ENCODE peak calls at places on chromosomes 12 and 14, in four cellular contexts. Y is IMR-90, X is neural progenitor cell, Q is osteoblast. V is an unnamed sample.

GRCh38 chr14:95033851-95034622 is 123.3 kb downstream of the DICER1 start:
- DNase-seq in X (no peak), Q (no peak), Y (no peak), V (no peak)

GRCh38 chr12:46506961-46507360 is 134.4 kb upstream of the SLC38A2 start:
- DNase-seq in X (no peak), Y (no peak), Q (no peak), V (no peak)

GRCh38 chr12:122437656-122438121 is 15.2 kb upstream of the CLIP1 start:
- DNase-seq in Y (peak), X (no peak), Q (peak), V (no peak)

GRCh38 chr14:93537962-93538361 is 107.2 kb downstream of the UNC79 start:
- DNase-seq in Q (no peak), X (no peak), Y (no peak), V (no peak)

GRCh38 chr14:105484069-105484996 is 2.4 kb upstream of the CRIP1 start:
- DNase-seq in X (peak), Y (no peak), Q (no peak), V (no peak)

GRCh38 chr14:101889898-101890297 is 74.5 kb upstream of the DYNC1H1 start:
- DNase-seq in Q (no peak), Y (no peak), X (no peak), V (no peak)

GRCh38 chr14:57991353-57991752 is 125.5 kb upstream of the SLC35F4 start:
- DNase-seq in X (no peak), Y (no peak), Q (no peak), V (no peak)

GRCh38 chr12:99984271-99985128 is at the start of gene ANKS1B:
- DNase-seq in Y (peak), X (peak), Q (peak), V (peak)

GRCh38 chr14:64704743-64705405 is 650 bp downstream of the PLEKHG3 start:
- DNase-seq in Y (peak), Q (peak), X (peak), V (peak)

GRCh38 chr14:55846852-55847471 is 267.0 kb downstream of the KTN1 start:
- DNase-seq in X (no peak), Q (peak), Y (peak), V (no peak)

GRCh38 chr14:49553892-49554291 is 32.3 kb downstream of the RPS29 start:
- DNase-seq in Q (no peak), Y (no peak), X (no peak), V (no peak)

GRCh38 chr14:51828017-51828797 is 32.2 kb upstream of the GNG2 start:
- DNase-seq in Y (peak), Q (peak), X (peak), V (no peak)

GRCh38 chr14:101083564-101084435 is 180.3 kb upstream of the RTL1 start:
- DNase-seq in Y (no peak), Q (no peak), X (peak), V (no peak)

GRCh38 chr14:78764240-78764639 is 594.1 kb downstream of the NRXN3 start:
- DNase-seq in Q (no peak), Y (peak), X (no peak), V (no peak)

GRCh38 chr14:32450919-32451675 is 122.0 kb downstream of the AKAP6 start:
- DNase-seq in Y (no peak), X (no peak), Q (no peak), V (no peak)

GRCh38 chr14:48333221-48333910 is 658.0 kb upstream of the MDGA2 start:
- DNase-seq in X (no peak), Y (no peak), Q (no peak), V (no peak)

GRCh38 chr12:13223176-13223806 is 26.8 kb downstream of the EMP1 start:
- DNase-seq in X (no peak), Y (peak), Q (peak), V (no peak)

GRCh38 chr12:89372584-89373370 is 20.5 kb upstream of the DUSP6 start:
- DNase-seq in X (no peak), Y (no peak), Q (no peak), V (no peak)

GRCh38 chr12:97837401-97837800 is 374.8 kb downstream of the RMST start:
- DNase-seq in X (no peak), Q (no peak), Y (no peak), V (no peak)

GRCh38 chr12:6041891-6042290 is 82.6 kb downstream of the VWF start:
- DNase-seq in X (no peak), Y (peak), Q (peak), V (no peak)

GRCh38 chr12:26109343-26109841 is 15.4 kb downstream of the BHLHE41 start:
- DNase-seq in X (no peak), Y (peak), Q (no peak), V (no peak)

GRCh38 chr12:21521541-21521940 is 4.6 kb upstream of the SPX start:
- DNase-seq in Y (no peak), Q (no peak), X (no peak), V (no peak)

GRCh38 chr14:51872396-51872795 is 12.0 kb downstream of the GNG2 start:
- DNase-seq in Y (no peak), Q (no peak), X (no peak), V (peak)

GRCh38 chr14:53450871-53451270 is 297.7 kb upstream of the DDHD1 start:
- DNase-seq in X (no peak), Q (no peak), Y (no peak), V (no peak)

GRCh38 chr14:100692859-100693558 is 33.7 kb upstream of the DLK1 start:
- DNase-seq in Y (peak), Q (peak), X (no peak), V (no peak)

GRCh38 chr12:41250748-41251147 is 62.6 kb downstream of the PDZRN4 start:
- DNase-seq in X (no peak), Y (no peak), Q (no peak), V (no peak)

GRCh38 chr12:124917135-124917840 is 2.8 kb upstream of the UBC start:
- DNase-seq in Y (peak), Q (peak), X (peak), V (peak)

GRCh38 chr12:132657004-132657727 is 30.0 kb downstream of the POLE start:
- DNase-seq in Y (no peak), Q (no peak), X (no peak), V (no peak)

GRCh38 chr12:113299619-113300237 is 35.2 kb downstream of the SLC8B1 start:
- DNase-seq in Y (peak), X (peak), Q (peak), V (peak)

GRCh38 chr12:6461401-6462233 is 8.9 kb downstream of the VAMP1 start:
- DNase-seq in X (no peak), Y (peak), Q (no peak), V (no peak)

GRCh38 chr14:20546877-20547276 is 14.0 kb downstream of the RNASE9 start:
- DNase-seq in Y (no peak), Q (no peak), X (no peak), V (no peak)

GRCh38 chr14:77849711-77850110 is 49.8 kb downstream of the ADCK1 start:
- DNase-seq in X (no peak), Q (no peak), Y (peak), V (no peak)

GRCh38 chr14:100100032-100100405 is 34.8 kb downstream of the EVL start:
- DNase-seq in Y (no peak), X (no peak), Q (no peak), V (no peak)

GRCh38 chr14:31059152-31059924 is 33.2 kb upstream of the STRN3 start:
- DNase-seq in Q (no peak), X (peak), Y (peak), V (no peak)

GRCh38 chr12:114384746-114385145 is 21.2 kb downstream of the TBX5 start:
- DNase-seq in Y (no peak), Q (no peak), X (no peak), V (no peak)

GRCh38 chr12:110744697-110745264 is 2.1 kb upstream of the PPP1CC start:
- DNase-seq in Q (no peak), X (peak), Y (no peak), V (peak)

GRCh38 chr14:64388533-64389243 is 535 bp downstream of the MTHFD1 start:
- DNase-seq in Y (peak), X (peak), Q (peak), V (peak)

GRCh38 chr12:15534870-15535269 is 212.6 kb downstream of the PTPRO start:
- DNase-seq in Y (peak), Q (no peak), X (no peak), V (no peak)

GRCh38 chr12:15534322-15534721 is 212.0 kb downstream of the PTPRO start:
- DNase-seq in Y (peak), Q (no peak), X (no peak), V (no peak)

GRCh38 chr12:15530361-15530760 is 208.1 kb downstream of the PTPRO start:
- DNase-seq in Y (no peak), X (no peak), Q (no peak), V (no peak)

GRCh38 chr12:15535287-15535895 is 213.1 kb downstream of the PTPRO start:
- DNase-seq in Q (no peak), X (no peak), Y (no peak), V (no peak)

DNA sequence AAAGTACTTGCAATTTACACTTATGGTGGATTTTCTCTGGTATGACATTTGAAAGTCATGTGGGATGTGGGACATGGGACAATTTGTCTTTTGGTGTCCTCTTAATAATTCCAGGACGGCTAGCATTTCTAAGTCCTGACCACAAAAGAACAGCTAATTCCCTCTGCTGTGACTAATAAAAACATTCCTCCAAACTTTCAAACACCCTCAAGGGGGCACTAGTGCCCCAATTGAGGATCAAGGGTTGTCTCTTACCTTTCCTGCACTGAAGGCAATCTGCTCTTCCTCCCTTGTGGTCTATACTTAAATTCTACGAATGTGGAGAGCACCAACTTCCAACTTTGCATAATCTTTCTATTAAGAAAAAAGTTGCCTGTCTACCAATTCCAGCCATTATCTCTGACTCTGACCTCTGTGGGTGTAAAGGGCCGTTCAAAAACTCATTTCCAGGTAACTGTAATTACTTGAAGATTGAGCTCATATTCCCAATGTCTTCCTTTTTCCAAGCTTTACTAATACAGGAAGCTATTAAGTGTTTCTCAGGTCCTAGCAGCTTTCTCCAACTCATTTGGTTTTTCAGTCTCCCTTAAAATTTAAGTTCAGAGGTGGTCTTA is 210.2 kb downstream of the PTPRO start:
- DNase-seq in Y (peak), X (peak), Q (no peak), V (peak)
- H2AFZ ChIP-seq in Y (no peak), X (peak), Q (peak), V (no peak)

DNA sequence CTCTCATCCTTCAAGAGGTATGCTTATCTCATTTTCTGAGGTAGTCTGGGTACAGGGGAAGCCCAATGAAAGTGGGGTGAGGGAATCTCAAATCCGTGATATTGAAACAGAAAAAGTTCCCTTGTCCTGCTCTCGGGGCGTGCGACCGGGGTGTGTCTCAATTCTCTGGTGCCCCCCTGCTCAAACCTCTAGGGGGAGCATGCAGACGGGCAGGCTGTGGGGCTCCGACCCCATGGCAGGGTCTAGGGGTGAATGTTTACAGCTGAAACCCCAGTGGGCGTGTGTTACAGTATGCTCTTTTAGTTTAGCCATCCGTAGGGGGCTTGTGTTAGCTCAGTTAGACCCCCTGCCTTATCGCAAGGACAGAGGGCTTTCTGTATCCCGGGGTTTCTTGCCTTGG is 68.7 kb downstream of the PTPRQ start:
- DNase-seq in Q (no peak), X (no peak), Y (no peak), V (no peak)
- H2AFZ ChIP-seq in Q (peak), X (no peak), Y (no peak), V (peak)

GRCh38 chr14:81534510-81535074 is 939 bp upstream of the SEL1L start:
- DNase-seq in Q (no peak), X (no peak), Y (no peak), V (no peak)

GRCh38 chr14:81533536-81534343 is at the start of gene SEL1L:
- DNase-seq in X (peak), Y (peak), Q (peak), V (peak)

GRCh38 chr14:81537193-81537592 is 3.5 kb upstream of the SEL1L start:
- DNase-seq in Y (no peak), X (no peak), Q (no peak), V (no peak)

GRCh38 chr14:81536125-81536771 is 2.6 kb upstream of the SEL1L start:
- DNase-seq in X (no peak), Q (no peak), Y (no peak), V (no peak)

GRCh38 chr14:81535399-81536124 is 1.9 kb upstream of the SEL1L start:
- DNase-seq in X (no peak), Q (no peak), Y (no peak), V (no peak)
- H2AFZ ChIP-seq in X (no peak), Q (peak), Y (no peak), V (no peak)

GRCh38 chr12:53100466-53101151 is 2.7 kb upstream of the SOAT2 start:
- DNase-seq in X (no peak), Q (peak), Y (no peak), V (no peak)

GRCh38 chr12:53101266-53101665 is 2.0 kb upstream of the SOAT2 start:
- DNase-seq in X (no peak), Y (no peak), Q (peak), V (no peak)

GRCh38 chr12:53102883-53103807 is at the start of gene SOAT2:
- DNase-seq in X (no peak), Y (no peak), Q (peak), V (no peak)

GRCh38 chr12:53103860-53104305 is 597 bp downstream of the SOAT2 start:
- DNase-seq in Y (no peak), Q (peak), X (no peak), V (no peak)

GRCh38 chr12:53101931-53102781 is 1.1 kb upstream of the SOAT2 start:
- DNase-seq in Q (peak), X (no peak), Y (no peak), V (no peak)
- H2AFZ ChIP-seq in Q (no peak), X (no peak), Y (no peak), V (no peak)